ENCODE peak calls at places on chromosome 7, in eight cellular contexts. T is brain microvascular endothelial cell, L is kidney epithelial cell, O is cardiac fibroblast, A is BJ, I is bronchial epithelial cell, K is astrocyte of the spinal cord, D is AG04450. Q is an unnamed sample.

GRCh38 chr7:1087952-1088920 is at the start of gene GPER1:
- DNase-seq in K (peak), O (peak), D (no peak), T (no peak), L (no peak), I (no peak), A (no peak), Q (no peak)

GRCh38 chr7:1361756-1362125 is 97.5 kb downstream of the MICALL2 start:
- DNase-seq in I (no peak), A (no peak), D (no peak), K (no peak), L (no peak), T (no peak), O (no peak), Q (no peak)

GRCh38 chr7:158695726-158696452 is 8.7 kb downstream of the NCAPG2 start:
- DNase-seq in L (no peak), D (peak), I (peak), T (peak), A (no peak), K (peak), O (peak), Q (peak)

GRCh38 chr7:80681272-80681885 is 42.9 kb downstream of the CD36 start:
- DNase-seq in T (peak), O (peak), I (peak), K (peak), A (no peak), L (no peak), D (no peak), Q (no peak)

GRCh38 chr7:72101444-72101843 is 310.7 kb downstream of the CALN1 start:
- DNase-seq in O (no peak), I (no peak), T (no peak), A (no peak), L (no peak), K (no peak), D (no peak), Q (no peak)

GRCh38 chr7:128108641-128109423 is 77.6 kb upstream of the LRRC4 start:
- DNase-seq in D (no peak), A (no peak), T (no peak), K (no peak), L (no peak), I (no peak), O (no peak), Q (no peak)

GRCh38 chr7:150820148-150820547 is 19.6 kb downstream of the TMEM176A start:
- DNase-seq in I (no peak), K (no peak), O (no peak), D (no peak), T (no peak), A (no peak), L (no peak), Q (no peak)

GRCh38 chr7:44060948-44061644 is 4.3 kb downstream of the PGAM2 start:
- DNase-seq in I (no peak), O (no peak), K (no peak), A (no peak), D (no peak), T (no peak), L (no peak), Q (no peak)

GRCh38 chr7:141190467-141190866 is 116.6 kb downstream of the TMEM178B start:
- DNase-seq in K (no peak), A (no peak), L (no peak), D (no peak), O (no peak), I (no peak), T (no peak), Q (no peak)

GRCh38 chr7:100425347-100425746 is 3.2 kb downstream of the ZCWPW1 start:
- DNase-seq in T (no peak), O (no peak), A (no peak), K (no peak), D (no peak), I (no peak), L (no peak), Q (no peak)

GRCh38 chr7:144515430-144515829 is 111.9 kb upstream of the NOBOX start:
- DNase-seq in L (no peak), K (no peak), O (no peak), D (no peak), I (no peak), A (no peak), T (no peak), Q (no peak)

GRCh38 chr7:13991791-13992620 is 2.5 kb upstream of the ETV1 start:
- DNase-seq in A (no peak), T (no peak), K (no peak), D (no peak), O (peak), L (no peak), I (no peak), Q (no peak)

GRCh38 chr7:102093599-102094001 is 193.1 kb upstream of the SH2B2 start:
- DNase-seq in I (no peak), L (no peak), K (no peak), T (no peak), A (peak), D (no peak), O (no peak), Q (no peak)

GRCh38 chr7:158650821-158651225 is 53.8 kb downstream of the NCAPG2 start:
- DNase-seq in L (no peak), O (peak), T (peak), K (peak), I (peak), A (no peak), D (peak), Q (peak)

GRCh38 chr7:74305987-74306736 is 17.0 kb downstream of the CLIP2 start:
- DNase-seq in A (no peak), I (no peak), T (no peak), L (no peak), K (no peak), D (no peak), O (no peak), Q (no peak)

GRCh38 chr7:49644402-49645166 is 128.9 kb upstream of the VWC2 start:
- DNase-seq in T (no peak), L (no peak), A (no peak), I (no peak), D (no peak), K (no peak), O (no peak), Q (no peak)

GRCh38 chr7:4099651-4100050 is 582.4 kb upstream of the FOXK1 start:
- DNase-seq in O (no peak), L (no peak), D (no peak), K (no peak), A (no peak), I (no peak), T (no peak), Q (no peak)

GRCh38 chr7:7566651-7567611 is at the start of gene MIOS:
- DNase-seq in K (peak), D (peak), O (peak), I (peak), A (no peak), L (no peak), T (peak), Q (peak)

GRCh38 chr7:3095046-3095445 is 51.4 kb upstream of the CARD11 start:
- DNase-seq in O (no peak), D (no peak), K (no peak), A (no peak), L (no peak), T (no peak), I (no peak), Q (no peak)

GRCh38 chr7:2805213-2806003 is 38.7 kb downstream of the GNA12 start:
- DNase-seq in I (no peak), A (no peak), D (no peak), L (no peak), T (no peak), K (no peak), O (no peak), Q (no peak)

GRCh38 chr7:91892821-91893340 is 12.4 kb upstream of the MTERF1 start:
- DNase-seq in K (peak), D (no peak), A (no peak), T (peak), O (peak), L (no peak), I (peak), Q (no peak)

GRCh38 chr7:45575501-45576248 is 1.5 kb downstream of the ADCY1 start:
- DNase-seq in K (no peak), O (no peak), I (no peak), D (no peak), A (no peak), T (no peak), L (no peak), Q (no peak)
- H3K4me3 ChIP-seq in K (no peak), O (no peak), I (no peak), D (no peak), A (no peak), T (no peak), L (no peak), Q (peak)

GRCh38 chr7:99308461-99309074 is 17.1 kb upstream of the ARPC1A start:
- DNase-seq in L (no peak), T (no peak), O (peak), K (no peak), D (no peak), I (peak), A (no peak), Q (no peak)
- TF ChIP-seq CTCF in L (no peak), T (no peak), O (no peak), K (no peak), D (no peak), I (no peak), A (no peak), Q (no peak)

DNA sequence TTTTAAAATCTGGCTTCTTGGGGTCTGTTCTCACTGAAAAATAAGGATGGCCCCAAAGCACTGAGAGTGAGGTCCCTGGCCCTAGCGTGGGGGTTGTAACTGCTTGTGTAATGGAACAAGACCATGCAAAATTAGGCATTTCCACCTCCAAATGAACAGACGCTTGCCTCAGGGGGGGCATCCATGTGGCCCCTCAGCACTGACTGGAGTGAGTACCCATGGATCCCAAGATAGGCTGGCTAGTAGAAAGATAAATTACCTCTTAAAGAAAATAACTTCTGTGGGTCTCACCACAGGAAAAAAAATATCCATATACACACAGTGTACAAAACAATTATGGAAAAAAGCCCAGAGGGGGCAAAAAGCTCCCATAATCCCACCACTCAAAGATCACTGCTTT is 15.2 kb upstream of the CPA1 start:
- DNase-seq in L (no peak), O (no peak), K (peak), D (no peak), I (no peak), A (no peak), T (no peak), Q (peak)
- H3K4me3 ChIP-seq in L (no peak), O (no peak), K (no peak), D (no peak), I (no peak), A (no peak), T (no peak), Q (no peak)

GRCh38 chr7:24981544-24981951 is 1.6 kb upstream of the OSBPL3 start:
- DNase-seq in L (no peak), T (peak), D (no peak), I (peak), K (peak), O (peak), A (no peak), Q (no peak)

GRCh38 chr7:24979470-24979862 is 512 bp downstream of the OSBPL3 start:
- DNase-seq in T (peak), O (peak), I (peak), A (no peak), L (no peak), D (no peak), K (no peak), Q (no peak)

GRCh38 chr7:24979863-24980694 is at the start of gene OSBPL3:
- DNase-seq in K (peak), D (peak), O (peak), I (peak), A (peak), T (peak), L (no peak), Q (peak)

GRCh38 chr7:24980695-24981543 is 941 bp upstream of the OSBPL3 start:
- DNase-seq in L (no peak), O (peak), I (peak), D (no peak), A (no peak), T (no peak), K (peak), Q (no peak)

DNA sequence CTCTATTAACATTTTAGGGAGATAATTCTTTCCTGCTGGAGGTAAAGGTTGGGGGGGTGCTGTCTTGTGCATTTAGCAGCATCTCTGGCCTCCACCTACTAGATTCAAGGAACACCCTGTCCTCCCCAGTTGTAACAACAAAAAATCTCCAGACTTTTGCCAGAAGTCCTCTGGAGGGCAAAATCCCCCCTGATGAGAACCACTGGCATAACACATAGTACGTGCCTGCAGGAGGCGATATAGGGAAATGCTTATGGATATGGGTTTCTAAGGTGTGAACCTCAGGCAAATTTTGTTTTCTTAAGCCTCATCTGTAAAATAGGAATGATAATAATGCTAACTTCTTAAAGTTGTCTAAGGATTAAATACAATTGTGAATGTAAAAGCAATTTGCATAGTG is 2.9 kb upstream of the OSBPL3 start:
- DNase-seq in T (no peak), I (no peak), O (no peak), D (no peak), L (no peak), K (no peak), A (no peak), Q (no peak)
- TF ChIP-seq CTCF in T (peak), I (peak), O (peak), D (peak), L (peak), K (peak), A (peak), Q (peak)

GRCh38 chr7:104986623-104987259 is 27.3 kb upstream of the KMT2E start:
- DNase-seq in I (no peak), O (no peak), L (no peak), D (no peak), K (no peak), A (no peak), T (no peak), Q (no peak)

GRCh38 chr7:104982773-104983619 is 31.0 kb upstream of the KMT2E start:
- DNase-seq in I (no peak), T (no peak), D (no peak), A (no peak), O (no peak), L (no peak), K (no peak), Q (no peak)

GRCh38 chr7:104985259-104985617 is 28.8 kb upstream of the KMT2E start:
- DNase-seq in I (no peak), A (no peak), D (no peak), T (no peak), O (no peak), K (no peak), L (no peak), Q (no peak)

GRCh38 chr7:104983620-104984539 is 30.1 kb upstream of the KMT2E start:
- DNase-seq in O (peak), T (peak), I (peak), K (peak), A (peak), D (no peak), L (no peak), Q (no peak)

GRCh38 chr7:104984591-104985258 is 29.3 kb upstream of the KMT2E start:
- DNase-seq in D (no peak), A (no peak), I (no peak), O (no peak), T (no peak), K (no peak), L (no peak), Q (no peak)
- H3K4me3 ChIP-seq in D (peak), A (peak), I (peak), O (no peak), T (peak), K (peak), L (no peak), Q (peak)

DNA sequence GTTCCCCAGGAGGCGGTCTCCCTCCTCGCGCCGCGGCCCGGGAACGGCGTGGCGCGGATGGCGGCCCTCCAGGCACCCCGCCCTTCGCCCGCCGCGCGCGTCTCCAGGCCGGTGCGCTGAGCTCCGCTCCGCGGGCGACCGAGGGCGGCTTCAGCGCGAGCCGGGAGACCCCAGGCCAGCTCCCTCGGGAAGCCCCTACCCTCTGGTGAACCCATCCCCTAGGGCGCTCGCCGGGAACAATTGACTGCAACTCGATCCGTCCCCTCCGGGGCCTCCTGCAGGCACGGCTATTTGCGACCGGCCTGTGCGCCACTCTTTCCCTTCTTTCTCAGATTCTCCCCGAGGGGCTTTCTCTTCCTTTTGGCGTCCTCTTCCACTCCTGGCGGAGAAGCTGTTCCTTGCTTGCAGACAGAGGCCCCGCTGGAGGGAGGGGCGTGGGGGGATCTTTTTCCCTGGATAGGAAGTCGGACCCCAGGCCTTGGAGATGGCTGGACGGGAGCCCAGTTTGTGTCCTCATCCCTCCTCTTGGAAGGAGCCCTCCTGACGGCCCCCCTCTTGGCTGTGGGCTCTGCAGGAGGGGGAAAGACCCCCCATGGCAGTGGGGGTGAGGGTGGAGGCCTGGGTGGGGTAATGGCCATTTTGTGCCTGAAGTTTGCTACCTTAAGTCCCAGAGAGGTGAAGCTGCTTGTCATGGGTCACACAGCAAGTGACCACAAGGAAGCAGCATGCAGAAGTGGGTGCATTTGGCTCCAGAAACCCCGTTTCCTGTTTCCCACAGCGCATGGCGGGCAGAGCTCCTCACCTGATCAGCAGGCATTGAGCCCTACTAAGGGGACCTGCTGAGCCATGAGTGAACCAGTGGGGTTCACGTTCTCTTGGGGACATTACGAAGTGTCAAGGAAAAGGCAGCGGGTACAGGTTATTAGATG is 171.2 kb upstream of the TNRC18 start:
- DNase-seq in A (no peak), T (peak), O (peak), K (peak), D (no peak), L (no peak), I (no peak), Q (no peak)
- TF ChIP-seq CTCF in A (no peak), T (no peak), O (no peak), K (no peak), D (no peak), L (no peak), I (no peak), Q (no peak)

GRCh38 chr7:48140001-48140681 is 31.1 kb upstream of the ABCA13 start:
- DNase-seq in T (no peak), D (no peak), A (peak), L (no peak), O (peak), I (no peak), K (peak), Q (no peak)
- H3K4me3 ChIP-seq in T (no peak), D (no peak), A (no peak), L (no peak), O (no peak), I (no peak), K (no peak), Q (no peak)

GRCh38 chr7:108947521-108947920 is 377.8 kb downstream of the DNAJB9 start:
- DNase-seq in I (no peak), K (no peak), O (no peak), A (no peak), L (no peak), D (no peak), T (no peak), Q (no peak)
- TF ChIP-seq CTCF in I (no peak), K (no peak), O (no peak), A (no peak), L (no peak), D (no peak), T (no peak), Q (no peak)

DNA sequence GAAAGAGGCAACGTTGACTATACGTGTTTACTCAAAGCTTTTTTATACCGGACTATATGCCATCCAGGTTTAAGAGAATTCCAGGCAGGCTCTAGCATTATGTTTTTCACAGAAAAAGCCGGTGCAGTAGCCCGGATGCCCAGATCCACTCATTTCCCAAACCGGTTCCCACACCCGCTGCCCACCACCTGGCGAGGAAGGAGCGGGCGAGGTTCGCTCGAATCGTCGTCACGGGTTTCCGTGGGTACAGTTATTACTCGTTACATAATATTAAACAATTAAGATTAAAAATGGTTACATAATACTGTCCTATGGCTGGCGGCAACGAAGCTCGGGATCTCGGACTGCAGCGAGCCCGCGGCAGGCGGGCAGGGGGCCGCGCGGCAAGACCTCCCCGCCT is 802 bp downstream of the GRB10 start:
- DNase-seq in T (no peak), A (no peak), L (no peak), I (no peak), O (no peak), D (no peak), K (no peak), Q (no peak)
- H3K4me3 ChIP-seq in T (peak), A (no peak), L (peak), I (no peak), O (no peak), D (no peak), K (no peak), Q (peak)

Q was measured in astrocyte of the cerebellum.